ENCODE peak calls at places on chromosomes 11 and 22, in eight cellular contexts. W is iris pigment epithelial cell; C is colonic mucosa; N is epithelial cell of esophagus; J is GDM1; X is caudate nucleus; P is T-helper 2 cell; L is naive thymus-derived CD8-positive, alpha-beta T cell. H is an unnamed sample.

GRCh38 chr22:25113316-25113721 is 86.3 kb upstream of the CRYBB3 start:
- DNase-seq in W (no peak), C (peak), N (peak), J (no peak), X (no peak), P (no peak), L (no peak), H (no peak)

GRCh38 chr11:111963786-111964385 is 26.7 kb downstream of the DIXDC1 start:
- DNase-seq in W (peak), C (no peak), N (peak), J (no peak), X (no peak), P (no peak), L (no peak), H (no peak)

GRCh38 chr11:55795256-55795655 is at the start of gene OR5D14:
- DNase-seq in W (no peak), C (no peak), N (no peak), J (no peak), X (no peak), P (no peak), L (no peak), H (no peak)

GRCh38 chr11:123251656-123252344 is 56.8 kb upstream of the CLMP start:
- DNase-seq in W (peak), C (peak), N (no peak), J (no peak), X (no peak), P (no peak), L (no peak), H (no peak)

GRCh38 chr11:95230054-95231034 is 658 bp downstream of the SESN3 start:
- DNase-seq in W (peak), C (peak), N (peak), J (no peak), X (peak), P (peak), L (peak), H (no peak)

GRCh38 chr11:128593281-128593680 is 5.9 kb upstream of the ETS1 start:
- DNase-seq in W (peak), C (no peak), N (peak), J (no peak), X (no peak), P (no peak), L (no peak), H (no peak)

GRCh38 chr22:27032121-27032761 is 374.9 kb downstream of the MIAT start:
- DNase-seq in W (no peak), C (no peak), N (no peak), J (no peak), X (peak), P (no peak), L (no peak), H (peak)

GRCh38 chr11:11347583-11347982 is 5.5 kb downstream of the CSNK2A3 start:
- DNase-seq in W (no peak), C (peak), N (no peak), J (no peak), X (no peak), P (no peak), L (no peak), H (no peak)